ENCODE peak calls at places on chromosomes 11 and 22, in eight cellular contexts. E is left ventricle myocardium inferior; D is hepatocyte; B is right atrium auricular region; X is mesendoderm; C is CD4-positive, CD25-positive, alpha-beta regulatory T cell; Z is SJSA1; T is keratinocyte. K is an unnamed sample. For H3K36me3 and H3K27me3, the result is how much of the 10 kb centered on the place peaks cover.

GRCh38 chr11:9566561-9567063 is 6.9 kb upstream of the WEE1 start:
- DNase-seq in E (no peak), D (peak), C (no peak), T (no peak), X (no peak), Z (peak), B (no peak), K (no peak)

GRCh38 chr11:65571940-65572339 is 398 bp upstream of the FAM89B start:
- DNase-seq in E (no peak), D (peak), T (no peak), Z (peak), B (no peak), C (peak), X (peak), K (peak)

GRCh38 chr22:39832627-39833074 is 60.9 kb downstream of the ENTHD1 start:
- DNase-seq in T (no peak), E (no peak), X (no peak), C (no peak), D (no peak), Z (no peak), B (no peak), K (no peak)

GRCh38 chr11:118530683-118531596 is at the start of gene TMEM25:
- DNase-seq in E (peak), C (peak), D (peak), Z (peak), T (no peak), B (peak), X (peak), K (peak)

GRCh38 chr11:1702506-1702905 is 5.5 kb downstream of the KRTAP5-6 start:
- DNase-seq in D (no peak), X (no peak), B (no peak), Z (no peak), T (no peak), E (no peak), C (no peak), K (no peak)

GRCh38 chr11:27701262-27702105 is 1.2 kb upstream of the BDNF start:
- DNase-seq in Z (peak), C (no peak), T (no peak), X (no peak), D (peak), B (no peak), E (peak), K (peak)

GRCh38 chr22:43326342-43326825 is 16.8 kb downstream of the SCUBE1 start:
- DNase-seq in Z (no peak), B (no peak), D (no peak), C (no peak), T (no peak), X (no peak), E (no peak), K (peak)

GRCh38 chr11:112082729-112083128 is 3.8 kb downstream of the TIMM8B start:
- DNase-seq in E (no peak), Z (peak), T (no peak), B (no peak), X (no peak), D (no peak), C (no peak), K (no peak)

DNA sequence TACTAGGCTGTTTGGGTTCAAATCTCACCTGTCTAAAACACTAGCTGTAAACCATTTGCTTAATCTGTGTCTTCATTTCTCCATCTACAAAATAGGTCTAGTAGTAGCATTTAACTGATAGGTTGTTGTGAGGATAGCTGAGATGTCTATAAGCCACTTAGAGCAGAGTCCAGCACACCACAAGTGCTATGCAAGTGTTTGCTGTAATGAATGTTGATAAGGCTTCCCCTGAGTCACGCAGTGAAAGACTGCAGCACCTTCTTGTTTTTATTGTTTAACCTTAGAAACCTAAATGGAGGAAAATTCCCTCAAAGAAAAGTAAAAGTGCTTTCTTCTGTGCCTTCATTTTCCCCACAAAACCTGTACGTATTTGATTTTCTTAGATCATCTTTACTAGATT is 23.1 kb upstream of the LDHA start:
- DNase-seq in C (no peak), X (no peak), Z (no peak), B (no peak), T (no peak), E (no peak), D (peak), K (no peak)
- H3K36me3 ChIP-seq in C (under half), X (under half), Z (under half), B (under half), T (under half), E (under half), D (under half), K (under half)

DNA sequence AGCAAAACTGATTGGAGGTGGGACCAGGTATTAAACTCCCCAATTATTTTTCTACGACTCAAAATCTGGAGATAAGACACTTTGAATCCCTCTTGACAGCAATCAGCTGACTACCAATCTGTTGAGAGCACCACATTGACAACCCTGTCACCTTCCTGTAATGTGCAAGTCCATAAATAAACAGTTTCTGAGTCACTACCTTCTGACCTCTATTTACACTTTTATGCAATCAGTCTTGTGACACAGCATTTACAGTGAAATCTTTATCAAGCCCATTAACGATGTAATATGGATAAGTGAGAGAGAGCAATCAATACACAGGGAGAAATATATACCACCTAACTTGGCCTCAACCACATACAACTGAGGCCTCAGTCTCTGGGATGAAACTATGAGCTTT is 283.7 kb upstream of the ANO5 start:
- DNase-seq in E (no peak), T (no peak), B (no peak), Z (no peak), X (no peak), D (peak), C (no peak), K (no peak)
- H3K4me3 ChIP-seq in E (no peak), T (no peak), B (no peak), Z (no peak), X (no peak), D (no peak), C (no peak), K (no peak)

GRCh38 chr11:20351151-20351550 is 12.4 kb upstream of the HTATIP2 start:
- DNase-seq in T (no peak), Z (no peak), E (no peak), D (no peak), X (no peak), B (no peak), C (no peak), K (no peak)
- H3K27me3 ChIP-seq in T (under half), Z (under half), E (under half), D (under half), X (under half), B (under half), C (under half), K (under half)

DNA sequence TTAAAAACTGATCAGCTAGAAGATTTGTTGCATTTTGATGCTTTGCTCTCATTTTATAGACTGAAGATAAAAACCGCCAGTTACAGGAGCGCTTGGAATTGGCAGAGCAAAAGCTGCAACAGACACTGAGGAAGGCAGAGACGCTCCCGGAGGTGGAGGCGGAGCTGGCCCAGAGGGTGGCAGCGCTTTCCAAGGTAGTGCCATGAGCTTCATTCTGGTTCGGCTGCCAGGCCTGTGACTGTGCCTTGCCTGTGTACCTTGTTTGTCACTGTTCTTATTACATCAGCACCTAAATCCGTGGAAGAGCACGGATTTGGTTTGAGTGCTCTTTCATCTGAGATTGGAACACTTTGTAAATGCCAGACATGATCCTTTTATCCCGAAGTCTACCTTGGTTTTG is 61.4 kb downstream of the PPFIA1 start:
- DNase-seq in C (no peak), T (no peak), E (peak), X (no peak), Z (no peak), D (no peak), B (no peak), K (no peak)
- H3K36me3 ChIP-seq in C (half or more), T (under half), E (half or more), X (under half), Z (half or more), D (under half), B (half or more), K (under half)

K was measured in H7.